ENCODE peak calls at places on chromosomes 11 and 22, in four cellular contexts. Z is WTC11, V is K562, C is HepG2. B is an unnamed sample.
A peak's percentile ranks its signal among the peaks of the same experiment; 100 is the strongest.

GRCh38 chr11:45922425-45923082 is at the start of gene LARGE2:
- DNase-seq in Z (no peak), C (no peak), V (peak; percentile 93), B (peak; percentile 72)

GRCh38 chr11:2663915-2664314 is 35.9 kb downstream of the KCNQ1OT1 start:
- DNase-seq in Z (no peak), V (no peak), C (no peak), B (no peak)

GRCh38 chr11:75475767-75476650 is 43.0 kb upstream of the KLHL35 start:
- DNase-seq in C (no peak), V (no peak), Z (no peak), B (no peak)

GRCh38 chr22:39151329-39151975 is 1.0 kb downstream of the CBX7 start:
- DNase-seq in V (no peak), C (no peak), Z (no peak), B (no peak)

GRCh38 chr22:46293591-46294260 is 2.9 kb upstream of the GTSE1 start:
- DNase-seq in Z (no peak), V (no peak), C (no peak), B (no peak)

GRCh38 chr11:61869636-61870428 is 21.5 kb downstream of the FADS3 start:
- DNase-seq in V (peak; percentile 84), C (no peak), Z (no peak), B (no peak)

GRCh38 chr11:46537851-46538295 is 56.0 kb downstream of the AMBRA1 start:
- DNase-seq in V (peak; percentile 79), C (peak; percentile 79), Z (peak; percentile 76), B (peak; percentile 80)

GRCh38 chr11:119624102-119624615 is 104.8 kb downstream of the NECTIN1 start:
- DNase-seq in V (peak; percentile 83), Z (no peak), C (no peak), B (peak; percentile 77)

GRCh38 chr11:62439785-62440602 is 21.2 kb downstream of the SCGB1A1 start:
- DNase-seq in Z (no peak), V (no peak), C (no peak), B (no peak)

GRCh38 chr11:1751999-1752906 is 1.9 kb upstream of the IFITM10 start:
- DNase-seq in C (no peak), V (peak; percentile 25), Z (no peak), B (no peak)

GRCh38 chr11:3860360-3860759 is 4.9 kb downstream of the STIM1 start:
- DNase-seq in V (no peak), C (no peak), Z (no peak), B (no peak)

GRCh38 chr11:36600155-36600554 is 2.1 kb upstream of the RAG2 start:
- DNase-seq in C (no peak), V (no peak), Z (no peak), B (no peak)
- TF ChIP-seq SP1 in C (no peak), V (no peak), Z (no peak), B (no peak)

GRCh38 chr11:78460468-78460867 is 42.8 kb upstream of the GAB2 start:
- DNase-seq in V (no peak), C (no peak), Z (no peak), B (no peak)
- TF ChIP-seq ELF4 in V (no peak), C (no peak), Z (no peak), B (no peak)

DNA sequence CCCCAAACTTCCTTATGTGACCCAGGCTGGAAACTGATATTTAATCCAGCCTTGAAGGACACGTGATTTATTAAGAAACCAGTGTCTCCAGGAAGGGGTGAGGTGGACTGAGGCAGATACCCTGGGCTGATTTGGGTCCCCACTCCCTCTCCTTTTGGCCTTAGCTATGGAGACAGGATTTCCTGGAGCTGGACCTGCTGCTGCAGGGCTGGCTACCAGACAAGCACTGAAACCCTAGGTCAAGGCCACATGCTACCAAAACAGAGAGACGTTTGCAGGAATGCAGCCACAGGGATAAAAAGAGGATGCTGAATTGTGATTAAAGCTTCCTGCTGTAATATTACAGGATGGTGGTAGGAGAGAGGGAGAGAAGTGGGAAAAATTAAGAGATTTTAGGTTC is 25.4 kb upstream of the FCHSD2 start:
- DNase-seq in Z (no peak), V (no peak), C (no peak), B (no peak)
- TF ChIP-seq SP1 in Z (no peak), V (no peak), C (no peak), B (no peak)

DNA sequence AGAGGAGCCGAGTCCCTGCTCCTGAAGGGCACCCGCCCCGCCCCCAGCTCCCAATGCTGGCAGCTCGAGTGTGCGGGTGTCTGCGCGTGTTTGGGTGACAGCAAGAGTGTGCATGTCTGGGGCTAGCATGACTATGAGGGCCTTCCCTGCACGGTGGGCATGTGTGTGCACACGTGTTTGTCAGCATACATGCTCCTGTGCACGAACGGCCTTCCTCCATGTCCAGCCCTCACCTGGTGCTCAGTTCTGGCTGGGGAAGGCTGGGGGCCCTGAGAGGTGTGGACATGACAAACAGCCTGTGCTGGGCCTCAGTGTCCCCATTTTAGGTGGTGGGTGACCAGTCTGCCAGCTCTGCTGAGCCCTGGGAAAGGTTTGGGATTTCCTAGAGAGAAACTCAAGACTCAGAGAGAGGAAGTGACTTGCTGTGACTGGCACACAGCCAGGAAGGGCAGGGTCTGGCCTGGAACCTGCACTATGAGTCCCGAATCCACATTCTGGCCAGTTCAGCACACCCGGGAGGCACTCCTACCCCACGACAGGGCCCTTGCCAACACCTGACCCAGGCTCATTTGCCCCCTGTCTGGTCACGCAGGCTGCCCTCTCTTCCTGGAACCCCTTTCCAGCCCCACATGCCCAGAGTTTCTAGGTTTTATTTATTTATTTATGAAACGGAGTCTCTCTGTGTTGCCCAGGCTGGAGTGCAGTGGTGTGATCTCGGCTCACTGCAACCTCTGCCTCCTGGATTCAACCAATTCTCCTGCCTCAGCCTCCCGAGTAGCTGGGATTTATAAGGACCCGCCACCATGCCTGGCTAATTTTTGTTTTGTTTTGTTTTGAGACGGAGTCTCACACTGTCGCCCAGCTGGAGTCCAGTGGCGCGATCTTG is 3.3 kb upstream of the SHISA8 start:
- DNase-seq in C (no peak), Z (no peak), V (no peak), B (peak; percentile 52)
- TF ChIP-seq ELF4 in C (no peak), Z (no peak), V (no peak), B (no peak)

GRCh38 chr11:63910605-63911195 is 6.3 kb downstream of the RCOR2 start:
- DNase-seq in Z (no peak), C (no peak), V (no peak), B (no peak)
- TF ChIP-seq SP1 in Z (no peak), C (no peak), V (no peak), B (no peak)

GRCh38 chr11:114479331-114479730 is 40.1 kb downstream of the REXO2 start:
- DNase-seq in Z (no peak), C (no peak), V (no peak), B (no peak)
- TF ChIP-seq ELF4 in Z (no peak), C (no peak), V (no peak), B (no peak)

DNA sequence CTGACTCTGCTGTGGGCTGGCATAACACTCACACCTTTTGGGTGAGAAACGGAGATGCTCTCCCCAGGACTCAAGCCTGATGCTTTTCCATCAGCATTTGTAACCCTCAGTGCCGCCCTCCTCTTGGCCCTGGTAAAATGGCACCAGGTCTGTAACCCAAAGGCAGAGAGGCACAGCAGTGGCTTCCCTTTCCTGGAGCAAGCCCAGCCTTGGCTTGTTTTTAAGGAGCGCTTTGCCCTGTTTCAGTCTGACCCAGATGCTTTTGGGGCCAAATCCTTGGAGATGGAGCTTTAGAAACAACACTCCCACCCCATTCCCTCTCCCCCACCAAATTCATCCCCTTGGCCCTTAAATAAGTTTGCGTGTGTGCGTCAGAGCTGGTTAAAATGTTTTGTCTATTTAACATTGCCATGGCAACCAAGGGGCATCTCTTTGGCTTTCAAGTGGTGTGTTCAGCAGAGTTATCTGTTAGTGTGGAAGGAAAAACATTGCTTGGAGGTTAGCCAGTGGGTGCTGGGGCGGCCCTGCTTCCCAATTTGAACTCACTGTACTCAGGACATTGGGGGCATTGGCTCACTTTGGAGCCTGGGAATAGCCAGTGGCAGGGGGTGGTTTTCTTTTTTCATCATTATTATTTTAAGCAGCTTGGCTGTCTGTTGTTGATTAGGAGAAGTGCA is 134.2 kb downstream of the NAV2 start:
- DNase-seq in V (no peak), C (no peak), Z (no peak), B (no peak)
- TF ChIP-seq SP1 in V (no peak), C (no peak), Z (no peak), B (no peak)

GRCh38 chr11:95498731-95499396 is 267.9 kb upstream of the SESN3 start:
- DNase-seq in C (no peak), Z (peak; percentile 68), V (no peak), B (no peak)

GRCh38 chr11:95502522-95502921 is 271.5 kb upstream of the SESN3 start:
- DNase-seq in V (no peak), C (no peak), Z (no peak), B (no peak)

GRCh38 chr11:95501761-95502266 is 270.8 kb upstream of the SESN3 start:
- DNase-seq in V (no peak), C (no peak), Z (no peak), B (peak; percentile 22)

GRCh38 chr11:95499516-95500135 is 268.6 kb upstream of the SESN3 start:
- DNase-seq in V (no peak), C (no peak), Z (no peak), B (no peak)

GRCh38 chr11:95500466-95500865 is 269.5 kb upstream of the SESN3 start:
- DNase-seq in Z (no peak), V (no peak), C (no peak), B (no peak)
- TF ChIP-seq ELF4 in Z (no peak), V (no peak), C (no peak), B (no peak)

DNA sequence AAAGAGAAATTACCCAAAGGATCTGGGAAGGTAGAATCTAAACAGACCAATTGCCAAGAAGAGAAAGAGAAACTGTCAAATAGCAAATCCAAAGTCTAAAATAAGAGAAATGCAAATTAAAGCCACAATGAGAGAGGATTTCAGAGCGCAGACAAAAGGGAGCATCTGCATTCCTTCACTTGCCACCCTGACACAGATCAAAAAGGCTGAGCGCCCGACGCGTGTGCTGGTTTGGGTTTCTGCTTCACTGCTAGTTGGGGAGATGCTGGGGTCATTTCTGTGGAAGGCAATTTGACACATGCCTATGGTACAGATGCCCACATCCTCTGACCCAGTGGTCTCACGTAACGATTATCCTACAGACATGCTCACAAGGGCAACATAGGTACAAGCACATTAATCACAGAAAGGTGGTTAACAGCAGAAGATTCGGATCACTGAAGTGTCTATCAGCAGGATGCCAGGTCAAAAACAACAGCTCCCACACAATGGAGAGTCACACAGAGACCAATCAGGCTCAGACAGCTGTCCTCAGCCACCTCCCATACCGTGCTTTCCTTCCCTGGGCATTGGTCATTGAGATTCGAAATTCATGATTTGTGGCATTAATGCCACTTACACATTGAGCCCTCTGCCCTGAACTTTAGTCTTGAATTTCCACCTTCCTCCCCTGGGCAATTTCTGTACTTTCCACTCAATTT is 55.7 kb downstream of the SHISAL1 start:
- DNase-seq in Z (peak; percentile 6), C (no peak), V (no peak), B (no peak)
- TF ChIP-seq SP1 in Z (no peak), C (no peak), V (no peak), B (no peak)